ENCODE peak calls at places on chromosomes 5 and 9, in six cellular contexts. H, V, A, F, J and X are unnamed samples.

GRCh38 chr5:56910123-56910951 is 941 bp downstream of the SETD9 start:
- DNase-seq in H (no peak), V (no peak), A (no peak), F (peak; percentile 52), J (peak; percentile 34), X (no peak)

GRCh38 chr5:132491368-132492364 is 1.1 kb upstream of the IRF1 start:
- DNase-seq in H (no peak), V (no peak), A (no peak), F (no peak), J (peak; percentile 29), X (no peak)

GRCh38 chr5:157271740-157272271 is 5.9 kb downstream of the CYFIP2 start:
- DNase-seq in H (no peak), V (no peak), A (no peak), F (no peak), J (no peak), X (no peak)

GRCh38 chr9:77997611-77998349 is 33.8 kb downstream of the GNAQ start:
- DNase-seq in H (no peak), V (no peak), A (no peak), F (peak; percentile 46), J (peak; percentile 26), X (no peak)

GRCh38 chr5:56757077-56757476 is 58.3 kb upstream of the MAP3K1 start:
- DNase-seq in H (no peak), V (no peak), A (no peak), F (no peak), J (no peak), X (no peak)

GRCh38 chr9:114082017-114082735 is 4.1 kb upstream of the AMBP start:
- DNase-seq in H (peak; percentile 92), V (peak; percentile 24), A (peak; percentile 88), F (peak; percentile 86), J (peak; percentile 90), X (peak; percentile 59)

GRCh38 chr5:141790630-141791029 is 87.6 kb downstream of the PCDH1 start:
- DNase-seq in H (no peak), V (no peak), A (no peak), F (no peak), J (no peak), X (no peak)

GRCh38 chr5:176400382-176401156 is 12.0 kb downstream of the HIGD2A start:
- DNase-seq in H (no peak), V (no peak), A (no peak), F (no peak), J (peak; percentile 38), X (no peak)

GRCh38 chr9:14308751-14309140 is 5.2 kb downstream of the NFIB start:
- DNase-seq in H (no peak), V (no peak), A (no peak), F (peak; percentile 53), J (no peak), X (no peak)

GRCh38 chr5:95609711-95610110 is 10.2 kb upstream of the GPR150 start:
- DNase-seq in H (no peak), V (no peak), A (no peak), F (peak; percentile 27), J (no peak), X (no peak)

GRCh38 chr5:14880688-14881087 is 9.1 kb upstream of the ANKH start:
- DNase-seq in H (no peak), V (no peak), A (peak; percentile 53), F (peak; percentile 28), J (no peak), X (no peak)

GRCh38 chr9:14213504-14213903 is 100.4 kb downstream of the NFIB start:
- DNase-seq in H (no peak), V (no peak), A (no peak), F (no peak), J (no peak), X (no peak)

GRCh38 chr5:157354825-157355224 is 88.9 kb downstream of the CYFIP2 start:
- DNase-seq in H (no peak), V (no peak), A (no peak), F (no peak), J (no peak), X (no peak)

GRCh38 chr5:117701067-117701466 is 1126.4 kb upstream of the SEMA6A start:
- DNase-seq in H (no peak), V (no peak), A (no peak), F (peak; percentile 12), J (no peak), X (no peak)

GRCh38 chr5:167804512-167805220 is 486.8 kb upstream of the WWC1 start:
- DNase-seq in H (no peak), V (no peak), A (no peak), F (no peak), J (no peak), X (no peak)

GRCh38 chr9:77826621-77827020 is 178.5 kb upstream of the GNA14 start:
- DNase-seq in H (no peak), V (no peak), A (no peak), F (peak; percentile 31), J (no peak), X (no peak)

GRCh38 chr9:87249029-87249428 is 248.6 kb upstream of the DAPK1 start:
- DNase-seq in H (no peak), V (no peak), A (no peak), F (no peak), J (peak; percentile 45), X (no peak)

GRCh38 chr5:56737002-56737621 is 78.2 kb upstream of the MAP3K1 start:
- DNase-seq in H (no peak), V (peak; percentile 47), A (peak; percentile 5), F (peak; percentile 15), J (no peak), X (no peak)

GRCh38 chr5:135569755-135570452 is 8.9 kb downstream of the CXCL14 start:
- DNase-seq in H (no peak), V (no peak), A (peak; percentile 26), F (peak; percentile 15), J (no peak), X (no peak)

GRCh38 chr5:58015175-58015574 is 444.7 kb downstream of the PLK2 start:
- DNase-seq in H (no peak), V (no peak), A (no peak), F (no peak), J (no peak), X (no peak)

GRCh38 chr9:129719135-129719534 is 33.7 kb downstream of the PTGES start:
- DNase-seq in H (no peak), V (no peak), A (no peak), F (no peak), J (no peak), X (no peak)

DNA sequence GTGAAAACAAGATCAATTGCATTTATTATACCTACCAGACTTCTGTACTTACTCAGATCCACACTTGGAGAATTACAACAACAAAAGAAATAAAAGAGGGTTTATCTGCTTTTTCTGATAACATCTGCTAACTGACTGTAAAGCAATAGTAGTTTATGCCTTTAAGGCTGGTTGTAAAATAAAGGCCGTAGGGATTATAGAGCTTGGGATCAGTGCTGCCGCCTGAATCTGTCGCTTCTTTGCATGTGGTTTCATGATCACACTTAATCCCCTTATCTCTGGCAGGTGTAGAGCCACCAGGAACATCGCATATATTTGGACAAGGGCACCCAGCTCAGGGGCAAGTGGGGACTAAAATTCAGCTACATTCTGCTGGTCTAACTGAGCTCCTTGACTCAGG is 146.7 kb downstream of the CCDC192 start:
- DNase-seq in H (no peak), V (no peak), A (no peak), F (no peak), J (no peak), X (no peak)
- H3K4me3 ChIP-seq in H (no peak overlapping the region), V (no peak overlapping the region), A (no peak overlapping the region), F (no peak overlapping the region), J (no peak overlapping the region), X (no peak overlapping the region)

DNA sequence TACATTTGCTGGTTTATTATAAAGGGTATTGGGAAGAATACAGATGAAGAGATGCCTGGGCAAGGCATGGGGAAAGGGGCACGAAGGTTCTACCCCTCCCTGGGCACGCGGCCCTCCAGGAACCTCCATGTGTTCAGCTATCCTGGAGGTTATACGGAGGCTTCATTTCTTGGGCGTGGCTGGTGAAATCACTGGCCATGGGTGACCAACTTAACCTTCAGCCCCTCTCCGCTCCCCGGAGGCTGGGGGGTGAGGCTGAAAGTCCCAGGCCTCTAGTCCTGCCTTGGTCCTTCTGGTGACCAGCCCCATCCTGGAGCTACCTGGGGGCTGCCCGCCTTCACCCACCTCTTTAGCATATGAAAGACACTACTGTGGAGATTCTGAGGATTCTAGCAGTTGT is 17.0 kb upstream of the RNF130 start:
- DNase-seq in H (no peak), V (no peak), A (no peak), F (no peak), J (no peak), X (no peak)
- H3K4me3 ChIP-seq in H (no peak overlapping the region), V (no peak overlapping the region), A (no peak overlapping the region), F (no peak overlapping the region), J (no peak overlapping the region), X (no peak overlapping the region)

GRCh38 chr9:115396071-115396529 is 278.1 kb upstream of the TNC start:
- DNase-seq in H (no peak), V (no peak), A (peak; percentile 28), F (no peak), J (no peak), X (peak; percentile 53)

GRCh38 chr9:115397591-115398312 is 279.8 kb upstream of the TNC start:
- DNase-seq in H (no peak), V (no peak), A (no peak), F (no peak), J (no peak), X (no peak)

GRCh38 chr9:115391166-115391825 is 273.3 kb upstream of the TNC start:
- DNase-seq in H (no peak), V (no peak), A (no peak), F (no peak), J (no peak), X (no peak)

GRCh38 chr9:115395511-115396021 is 277.6 kb upstream of the TNC start:
- DNase-seq in H (no peak), V (no peak), A (peak; percentile 54), F (no peak), J (no peak), X (no peak)

DNA sequence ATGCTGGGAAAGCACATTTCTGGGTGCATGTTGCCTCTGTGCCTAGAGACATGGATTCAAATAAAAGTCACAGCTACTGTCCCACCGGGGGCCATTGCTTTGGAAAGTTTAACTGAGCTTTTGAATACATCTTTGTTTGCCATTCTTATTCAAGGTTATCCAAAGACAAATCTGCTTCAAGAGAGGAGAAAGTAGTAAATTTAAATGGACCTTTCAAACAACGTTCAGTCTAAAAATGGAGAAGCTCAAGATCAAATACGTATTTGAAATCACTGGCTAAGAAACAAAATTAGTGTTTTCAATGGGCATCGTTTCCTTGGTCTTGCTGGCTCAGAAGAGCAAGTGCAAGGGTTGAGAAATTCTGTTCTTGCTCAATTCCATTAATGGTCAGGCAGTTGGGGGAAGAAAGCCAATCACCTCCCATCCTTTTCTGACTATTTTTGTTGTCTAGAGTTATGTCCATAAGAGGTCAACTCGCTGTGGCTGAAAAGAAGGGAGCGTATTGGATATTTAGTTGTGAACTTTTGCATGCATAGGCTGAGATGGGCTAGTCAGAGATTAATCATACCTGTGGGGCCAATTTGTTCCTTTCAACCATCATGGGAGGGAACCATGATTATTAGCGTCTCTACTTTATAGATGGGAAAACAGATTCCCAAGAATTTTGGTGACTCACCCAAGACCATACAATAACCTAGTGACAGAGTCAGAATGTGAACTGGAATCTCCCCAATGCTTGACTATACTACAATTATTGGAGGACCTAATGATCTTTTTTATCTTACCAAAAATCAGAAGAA is 276.2 kb upstream of the TNC start:
- DNase-seq in H (no peak), V (no peak), A (no peak), F (peak; percentile 15), J (no peak), X (no peak)
- H3K4me3 ChIP-seq in H (no peak overlapping the region), V (no peak overlapping the region), A (no peak overlapping the region), F (no peak overlapping the region), J (no peak overlapping the region), X (no peak overlapping the region)

DNA sequence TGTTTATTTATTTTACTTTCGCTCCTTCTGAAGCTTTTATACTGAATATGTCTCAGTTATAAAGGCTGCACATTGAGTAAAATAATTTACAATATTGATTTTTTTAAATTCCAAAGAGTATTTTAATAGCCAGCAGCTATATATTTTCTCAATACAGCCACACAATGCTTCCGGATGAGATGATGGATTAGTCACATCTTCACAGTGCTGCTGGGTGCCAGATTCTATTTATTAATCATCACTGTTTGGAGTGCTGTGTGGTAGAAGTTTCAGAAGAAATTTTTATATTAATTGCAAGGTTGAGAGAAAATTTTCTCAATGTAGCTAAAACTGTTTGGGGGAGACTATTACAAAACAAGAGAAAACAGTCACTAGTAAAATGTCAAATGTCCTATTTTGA is 989.8 kb downstream of the TLE4 start:
- DNase-seq in H (no peak), V (no peak), A (peak; percentile 26), F (no peak), J (no peak), X (no peak)
- H3K4me3 ChIP-seq in H (no peak overlapping the region), V (no peak overlapping the region), A (no peak overlapping the region), F (no peak overlapping the region), J (no peak overlapping the region), X (no peak overlapping the region)